ENCODE peak calls at places on chromosomes 1 and 21, in six cellular contexts. F is hepatocyte, E is heart right ventricle, S is GM06990, J is neuronal stem cell, H is H7. Q is an unnamed sample. For H3K27me3, the result is how much of the 10 kb centered on the place peaks cover.

GRCh38 chr1:25145775-25146381 is 86.4 kb downstream of the SYF2 start:
- DNase-seq in S (peak), H (peak), F (no peak), J (no peak), E (no peak), Q (no peak)

GRCh38 chr1:24074817-24075725 is 36.9 kb downstream of the MYOM3 start:
- DNase-seq in J (no peak), S (no peak), E (no peak), F (no peak), H (peak), Q (no peak)

GRCh38 chr1:88608139-88608943 is 75.7 kb upstream of the PKN2 start:
- DNase-seq in S (no peak), F (peak), E (no peak), J (peak), H (peak), Q (no peak)

GRCh38 chr21:41726970-41727783 is 39.7 kb downstream of the RIPK4 start:
- DNase-seq in J (no peak), S (no peak), H (peak), E (peak), F (peak), Q (no peak)

GRCh38 chr1:241460098-241460873 is 59.3 kb downstream of the FH start:
- DNase-seq in J (no peak), H (no peak), S (no peak), E (no peak), F (no peak), Q (no peak)

GRCh38 chr21:42145569-42146250 is 73.2 kb upstream of the ABCG1 start:
- DNase-seq in H (peak), E (peak), J (peak), F (peak), S (no peak), Q (peak)

GRCh38 chr21:15141236-15141970 is 76.6 kb upstream of the NRIP1 start:
- DNase-seq in S (no peak), E (no peak), J (no peak), H (no peak), F (no peak), Q (no peak)

GRCh38 chr1:59029366-59029765 is 245.5 kb upstream of the JUN start:
- DNase-seq in F (peak), E (no peak), H (no peak), S (no peak), J (no peak), Q (no peak)

GRCh38 chr1:153973071-153973470 is 4.4 kb downstream of the JTB start:
- DNase-seq in F (no peak), S (no peak), E (no peak), H (no peak), J (no peak), Q (no peak)

GRCh38 chr1:48470506-48470905 is 1.5 kb downstream of the SPATA6 start:
- DNase-seq in E (peak), S (no peak), J (no peak), F (no peak), H (no peak), Q (no peak)

GRCh38 chr1:224616761-224617409 is 768 bp downstream of the CNIH3 start:
- DNase-seq in H (peak), E (no peak), S (no peak), J (peak), F (no peak), Q (no peak)

DNA sequence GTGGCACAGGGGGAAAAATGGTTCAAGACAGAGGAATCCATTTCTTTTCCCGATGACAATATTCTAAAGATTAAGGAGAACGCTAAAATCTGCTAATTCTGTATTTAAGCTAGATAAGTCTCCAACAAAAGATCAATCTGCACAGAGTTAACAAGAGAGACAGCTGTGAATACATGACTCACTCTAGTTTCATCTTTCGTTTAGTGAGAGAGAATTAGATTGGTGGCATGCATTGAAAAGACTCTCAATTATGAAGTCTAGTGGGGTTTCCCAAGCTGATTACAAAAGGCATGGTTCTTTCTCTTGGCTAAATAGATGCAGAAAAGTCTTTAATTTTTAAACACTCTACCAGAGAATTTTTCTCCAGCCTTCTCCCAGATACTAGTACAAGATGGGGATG is 34.4 kb downstream of the CAPN9 start:
- DNase-seq in F (no peak), E (no peak), S (no peak), J (no peak), H (no peak), Q (no peak)
- H3K27me3 ChIP-seq in F (under half), E (under half), S (under half), J (under half), H (under half), Q (under half)

GRCh38 chr1:3217096-3217724 is 148.2 kb downstream of the PRDM16 start:
- DNase-seq in H (no peak), F (no peak), S (no peak), J (no peak), E (no peak), Q (no peak)
- H3K27me3 ChIP-seq in H (under half), F (under half), S (under half), J (under half), E (under half), Q (under half)

DNA sequence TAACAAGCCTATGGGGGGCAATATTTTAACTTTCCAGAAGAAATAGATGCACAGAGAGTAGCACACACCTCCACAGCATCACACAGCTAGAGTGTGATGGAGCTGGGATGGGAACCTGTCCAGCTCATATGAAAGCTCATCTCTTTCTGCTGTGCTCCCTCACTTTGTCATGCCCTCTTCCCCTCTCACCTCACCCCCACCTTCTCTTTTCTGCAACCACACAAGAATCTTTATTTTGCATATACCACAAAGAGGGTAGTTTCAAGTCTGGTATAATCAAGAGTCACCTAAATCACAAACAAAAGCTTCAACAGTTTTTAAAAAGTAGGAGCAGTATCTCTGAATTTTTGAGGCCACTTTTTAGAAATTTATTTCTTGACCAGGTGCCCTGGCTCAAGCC is 22.6 kb downstream of the FOXD2 start:
- DNase-seq in S (no peak), J (no peak), F (no peak), E (no peak), H (no peak), Q (no peak)
- H3K27me3 ChIP-seq in S (under half), J (under half), F (under half), E (half or more), H (under half), Q (under half)

DNA sequence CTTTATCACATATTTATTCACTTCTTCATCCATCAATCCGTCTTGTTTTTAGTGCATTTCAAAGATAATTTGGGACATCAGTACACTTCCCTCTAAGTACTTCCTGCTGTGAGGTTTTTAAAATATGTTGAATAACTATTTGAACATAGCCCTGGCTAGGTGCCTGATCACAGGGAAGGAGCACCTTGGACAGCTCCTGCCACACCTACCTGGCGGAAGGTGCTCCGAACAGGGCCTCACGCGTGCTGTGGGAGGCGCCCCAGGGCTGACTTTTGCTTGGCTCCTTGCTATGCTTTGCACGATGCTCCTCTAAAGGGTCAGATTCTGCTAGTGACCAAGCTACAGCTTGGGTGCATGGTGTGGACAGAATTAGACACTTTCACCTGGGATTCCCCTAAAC is 4.9 kb upstream of the ATXN7L2 start:
- DNase-seq in J (no peak), S (no peak), F (peak), E (no peak), H (peak), Q (peak)
- H3K27me3 ChIP-seq in J (under half), S (under half), F (under half), E (under half), H (under half), Q (under half)

GRCh38 chr1:182614796-182615451 is 10.7 kb upstream of the RGS16 start:
- DNase-seq in E (peak), S (peak), J (peak), H (peak), F (peak), Q (peak)
- H3K27me3 ChIP-seq in E (under half), S (under half), J (under half), H (under half), F (under half), Q (under half)

GRCh38 chr1:232417849-232418248 is 212.1 kb downstream of the SIPA1L2 start:
- DNase-seq in J (no peak), H (no peak), S (no peak), E (no peak), F (no peak), Q (no peak)
- H3K27me3 ChIP-seq in J (under half), H (under half), S (under half), E (under half), F (under half), Q (under half)

GRCh38 chr1:202662081-202662480 is 48.2 kb downstream of the SYT2 start:
- DNase-seq in F (no peak), H (no peak), S (no peak), E (no peak), J (no peak), Q (no peak)
- H3K27me3 ChIP-seq in F (under half), H (under half), S (under half), E (half or more), J (under half), Q (under half)

GRCh38 chr1:90716243-90716551 is 905 bp downstream of the BARHL2 start:
- DNase-seq in H (no peak), F (no peak), S (no peak), E (no peak), J (no peak), Q (no peak)

GRCh38 chr1:90715334-90715733 is 1.8 kb downstream of the BARHL2 start:
- DNase-seq in F (no peak), J (no peak), H (no peak), E (no peak), S (no peak), Q (no peak)

GRCh38 chr1:90717665-90718410 is 736 bp upstream of the BARHL2 start:
- DNase-seq in S (no peak), E (no peak), J (no peak), F (peak), H (peak), Q (no peak)

GRCh38 chr1:90717356-90717664 is 208 bp upstream of the BARHL2 start:
- DNase-seq in E (no peak), H (no peak), F (no peak), S (no peak), J (no peak), Q (no peak)

GRCh38 chr1:90716552-90717355 is at the start of gene BARHL2:
- DNase-seq in H (peak), S (no peak), F (no peak), J (no peak), E (no peak), Q (no peak)
- H3K27me3 ChIP-seq in H (half or more), S (under half), F (half or more), J (half or more), E (half or more), Q (half or more)

GRCh38 chr1:930633-931138 is 7.0 kb downstream of the SAMD11 start:
- DNase-seq in F (no peak), S (no peak), J (no peak), H (no peak), E (no peak), Q (no peak)
- H3K27me3 ChIP-seq in F (under half), S (under half), J (half or more), H (half or more), E (half or more), Q (under half)

GRCh38 chr21:33022828-33023573 is 2.7 kb upstream of the OLIG2 start:
- DNase-seq in H (peak), J (no peak), F (no peak), E (no peak), S (no peak), Q (no peak)
- H3K27me3 ChIP-seq in H (half or more), J (half or more), F (half or more), E (half or more), S (under half), Q (under half)

Q was measured in HL-60.